ENCODE peak calls at places on chromosomes 3 and 15, in six cellular contexts. S is activated CD8-positive, alpha-beta memory T cell treated with anti-CD3 and anti-CD28 coated beads for 24 hours; D is anterior cingulate cortex; C is CD8-positive, alpha-beta T cell; I is tibial nerve; P is T-helper 17 cell. L is an unnamed sample.

GRCh38 chr3:143538577-143538981 is 309.7 kb downstream of the SLC9A9 start:
- DNase-seq in S (no peak), D (no peak), C (no peak), I (no peak), P (no peak), L (no peak)

GRCh38 chr3:128410669-128411573 is 55.8 kb downstream of the DNAJB8 start:
- DNase-seq in S (no peak), D (no peak), C (no peak), I (no peak), P (no peak), L (no peak)

GRCh38 chr15:67030036-67030762 is 35.2 kb upstream of the SMAD3 start:
- DNase-seq in S (no peak), D (no peak), C (no peak), I (no peak), P (no peak), L (no peak)

GRCh38 chr3:183634707-183635106 is 716 bp upstream of the KLHL24 start:
- DNase-seq in S (no peak), D (no peak), C (no peak), I (no peak), P (no peak), L (no peak)

GRCh38 chr3:61247191-61247590 is 4.1 kb downstream of the FHIT start:
- DNase-seq in S (no peak), D (no peak), C (no peak), I (no peak), P (no peak), L (no peak)

GRCh38 chr15:95857758-95858157 is 472.7 kb upstream of the NR2F2 start:
- DNase-seq in S (no peak), D (no peak), C (no peak), I (no peak), P (no peak), L (no peak)

GRCh38 chr3:145716519-145716918 is 444.5 kb downstream of the PLOD2 start:
- DNase-seq in S (no peak), D (no peak), C (no peak), I (no peak), P (no peak), L (no peak)

GRCh38 chr15:48954538-48954937 is 9.2 kb downstream of the SHC4 start:
- DNase-seq in S (no peak), D (no peak), C (no peak), I (no peak), P (no peak), L (no peak)

GRCh38 chr3:70992131-70992530 is 591.4 kb downstream of the FOXP1 start:
- DNase-seq in S (no peak), D (no peak), C (no peak), I (no peak), P (no peak), L (no peak)

GRCh38 chr15:71151061-71151460 is 35.8 kb downstream of the THSD4 start:
- DNase-seq in S (no peak), D (no peak), C (no peak), I (no peak), P (no peak), L (no peak)

GRCh38 chr3:62318365-62318751 is 55.0 kb downstream of the FEZF2 start:
- DNase-seq in S (peak; percentile 57), D (no peak), C (no peak), I (no peak), P (no peak), L (no peak)

GRCh38 chr3:184636774-184637316 is 75.0 kb downstream of the MAGEF1 start:
- DNase-seq in S (peak; percentile 69), D (no peak), C (no peak), I (no peak), P (no peak), L (no peak)

GRCh38 chr15:51622269-51623180 is at the start of gene DMXL2:
- DNase-seq in S (peak; percentile 90), D (peak; percentile 90), C (peak; percentile 78), I (peak; percentile 46), P (peak; percentile 64), L (peak; percentile 86)

GRCh38 chr3:53046171-53047170 is 598 bp upstream of the SFMBT1 start:
- DNase-seq in S (peak; percentile 88), D (no peak), C (peak; percentile 84), I (peak; percentile 30), P (peak; percentile 50), L (peak; percentile 35)

GRCh38 chr3:182258538-182259177 is 534.6 kb upstream of the ATP11B start:
- DNase-seq in S (no peak), D (no peak), C (no peak), I (no peak), P (no peak), L (peak; percentile 21)

GRCh38 chr3:128145279-128145678 is 8.0 kb upstream of the EEFSEC start:
- DNase-seq in S (no peak), D (no peak), C (no peak), I (no peak), P (no peak), L (no peak)

GRCh38 chr3:63960048-63960711 is 48.0 kb upstream of the SCAANT1 start:
- DNase-seq in S (no peak), D (no peak), C (no peak), I (no peak), P (no peak), L (no peak)